ENCODE peak calls at places on chromosomes 16 and 17, in four cellular contexts. One of them, this sample, is unnamed.

GRCh38 chr17:59373879-59374495 is 42.5 kb downstream of the YPEL2 start:
- DNase-seq in SK-N-SH: no peak
- DNase-seq in HepG2: no peak
- DNase-seq in K562: no peak
- DNase-seq in this sample: no peak

GRCh38 chr16:23362460-23363317 is 60.6 kb downstream of the SCNN1B start:
- DNase-seq in SK-N-SH: no peak
- DNase-seq in HepG2: no peak
- DNase-seq in K562: no peak
- DNase-seq in this sample: no peak

GRCh38 chr17:80798595-80799552 is 192.8 kb upstream of the CHMP6 start:
- DNase-seq in SK-N-SH: no peak
- DNase-seq in HepG2: no peak
- DNase-seq in K562: peak; percentile 47
- DNase-seq in this sample: no peak

GRCh38 chr16:71461686-71462648 is at the start of gene ZNF23:
- DNase-seq in SK-N-SH: peak; percentile 96
- DNase-seq in HepG2: peak; percentile 64
- DNase-seq in K562: peak; percentile 94
- DNase-seq in this sample: peak; percentile 39

GRCh38 chr16:87293990-87294389 is 23.2 kb downstream of the C16orf95 start:
- DNase-seq in SK-N-SH: no peak
- DNase-seq in HepG2: no peak
- DNase-seq in K562: no peak
- DNase-seq in this sample: no peak

GRCh38 chr16:63617990-63618763 is 1503.7 kb downstream of the CDH11 start:
- DNase-seq in SK-N-SH: no peak
- DNase-seq in HepG2: no peak
- DNase-seq in K562: no peak
- DNase-seq in this sample: no peak

GRCh38 chr16:19674485-19674884 is 43.5 kb downstream of the KNOP1 start:
- DNase-seq in SK-N-SH: no peak
- DNase-seq in HepG2: no peak
- DNase-seq in K562: no peak
- DNase-seq in this sample: no peak

GRCh38 chr16:81987706-81988105 is 23.6 kb downstream of the SDR42E1 start:
- DNase-seq in SK-N-SH: no peak
- DNase-seq in HepG2: no peak
- DNase-seq in K562: no peak
- DNase-seq in this sample: no peak

GRCh38 chr17:45705123-45706009 is 78.8 kb upstream of the CRHR1 start:
- DNase-seq in SK-N-SH: no peak
- DNase-seq in HepG2: peak; percentile 77
- DNase-seq in K562: peak; percentile 16
- DNase-seq in this sample: no peak

GRCh38 chr17:65855245-65855644 is 293.8 kb upstream of the AXIN2 start:
- DNase-seq in SK-N-SH: no peak
- DNase-seq in HepG2: no peak
- DNase-seq in K562: no peak
- DNase-seq in this sample: no peak

GRCh38 chr16:84648595-84649510 is 542 bp downstream of the KLHL36 start:
- DNase-seq in SK-N-SH: peak; percentile 79
- DNase-seq in HepG2: no peak
- DNase-seq in K562: peak; percentile 85
- DNase-seq in this sample: no peak

GRCh38 chr16:8674413-8675022 is at the start of gene ABAT:
- DNase-seq in SK-N-SH: peak; percentile 98
- DNase-seq in HepG2: peak; percentile 91
- DNase-seq in K562: peak; percentile 97
- DNase-seq in this sample: peak; percentile 33

GRCh38 chr16:13521356-13521755 is 398.6 kb upstream of the ERCC4 start:
- DNase-seq in SK-N-SH: no peak
- DNase-seq in HepG2: no peak
- DNase-seq in K562: no peak
- DNase-seq in this sample: no peak

GRCh38 chr17:11241611-11242226 is 706 bp downstream of the SHISA6 start:
- DNase-seq in SK-N-SH: peak; percentile 22
- DNase-seq in HepG2: no peak
- DNase-seq in K562: no peak
- DNase-seq in this sample: no peak

GRCh38 chr17:32281011-32281451 is 15.4 kb downstream of the RHBDL3 start:
- DNase-seq in SK-N-SH: no peak
- DNase-seq in HepG2: no peak
- DNase-seq in K562: no peak
- DNase-seq in this sample: no peak

GRCh38 chr16:1691276-1691675 is 13.2 kb downstream of the JPT2 start:
- DNase-seq in SK-N-SH: no peak
- DNase-seq in HepG2: no peak
- DNase-seq in K562: no peak
- DNase-seq in this sample: no peak

GRCh38 chr17:1931759-1932579 is 93.2 kb downstream of the RTN4RL1 start:
- DNase-seq in SK-N-SH: no peak
- DNase-seq in HepG2: peak; percentile 56
- DNase-seq in K562: no peak
- DNase-seq in this sample: no peak

GRCh38 chr17:9529033-9529748 is 46.4 kb downstream of the STX8 start:
- DNase-seq in SK-N-SH: peak; percentile 41
- DNase-seq in HepG2: peak; percentile 7
- DNase-seq in K562: peak; percentile 9
- DNase-seq in this sample: no peak

GRCh38 chr16:68739964-68740627 is 3.0 kb downstream of the CDH1 start:
- DNase-seq in SK-N-SH: no peak
- DNase-seq in HepG2: peak; percentile 90
- DNase-seq in K562: no peak
- DNase-seq in this sample: no peak

GRCh38 chr17:70041575-70041974 is 33.5 kb upstream of the KCNJ16 start:
- DNase-seq in SK-N-SH: no peak
- DNase-seq in HepG2: no peak
- DNase-seq in K562: no peak
- DNase-seq in this sample: no peak

GRCh38 chr17:49191407-49191916 is 18.9 kb downstream of the GNGT2 start:
- DNase-seq in SK-N-SH: no peak
- DNase-seq in HepG2: no peak
- DNase-seq in K562: no peak
- DNase-seq in this sample: no peak

GRCh38 chr16:7331997-7332396 is 648 bp upstream of the RBFOX1 start:
- DNase-seq in SK-N-SH: no peak
- DNase-seq in HepG2: no peak
- DNase-seq in K562: no peak
- DNase-seq in this sample: no peak

GRCh38 chr17:50111687-50112655 is 16.8 kb downstream of the PDK2 start:
- DNase-seq in SK-N-SH: peak; percentile 66
- DNase-seq in HepG2: peak; percentile 84
- DNase-seq in K562: no peak
- DNase-seq in this sample: no peak

GRCh38 chr17:65293584-65294183 is 156.5 kb downstream of the RGS9 start:
- DNase-seq in SK-N-SH: no peak
- DNase-seq in HepG2: no peak
- DNase-seq in K562: no peak
- DNase-seq in this sample: no peak

GRCh38 chr16:29943846-29944669 is 17.8 kb upstream of the TMEM219 start:
- DNase-seq in SK-N-SH: no peak
- DNase-seq in HepG2: peak; percentile 91
- DNase-seq in K562: peak; percentile 62
- DNase-seq in this sample: no peak

GRCh38 chr16:3959148-3959547 is 78.6 kb upstream of the CREBBP start:
- DNase-seq in SK-N-SH: no peak
- DNase-seq in HepG2: no peak
- DNase-seq in K562: no peak
- DNase-seq in this sample: no peak

GRCh38 chr16:81457326-81458133 is 12.9 kb downstream of the CMIP start:
- DNase-seq in SK-N-SH: no peak
- DNase-seq in HepG2: peak; percentile 89
- DNase-seq in K562: peak; percentile 88
- DNase-seq in this sample: no peak

GRCh38 chr17:41734139-41734948 is at the start of gene HAP1:
- DNase-seq in SK-N-SH: peak; percentile 83
- DNase-seq in HepG2: no peak
- DNase-seq in K562: no peak
- DNase-seq in this sample: no peak

GRCh38 chr16:89095401-89095974 is 1.8 kb downstream of the ACSF3 start:
- DNase-seq in SK-N-SH: no peak
- DNase-seq in HepG2: no peak
- DNase-seq in K562: no peak
- DNase-seq in this sample: no peak

DNA sequence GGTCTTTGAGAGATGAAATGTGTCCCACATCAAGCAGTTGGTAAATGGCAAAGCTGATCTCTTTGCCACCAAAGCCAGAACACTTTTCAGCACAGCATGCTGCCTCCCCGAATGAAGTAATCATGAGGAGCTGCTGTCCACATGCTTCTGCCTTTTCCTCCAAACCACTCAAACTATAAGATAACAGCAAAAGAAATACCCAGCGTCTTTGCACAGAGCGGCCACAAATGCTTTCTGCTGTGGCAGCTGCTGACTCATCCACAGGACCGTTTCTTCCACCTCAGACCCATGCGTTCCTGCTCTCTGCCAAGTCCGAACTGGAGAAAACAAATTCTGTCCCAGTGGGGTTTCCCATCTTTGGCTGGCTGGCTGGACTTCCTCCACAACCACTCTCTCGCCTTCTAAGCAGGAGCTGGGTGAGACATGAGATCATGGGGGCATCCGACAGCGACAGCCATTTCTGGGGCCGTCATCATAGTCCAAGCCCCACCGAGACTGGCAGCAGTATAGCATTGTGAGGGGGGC is 27.1 kb downstream of the TBC1D3B start:
- DNase-seq in SK-N-SH: no peak
- DNase-seq in HepG2: no peak
- DNase-seq in K562: peak; percentile 28
- DNase-seq in this sample: no peak
- TF ChIP-seq REST in SK-N-SH: no peak
- TF ChIP-seq REST in HepG2: no peak
- TF ChIP-seq REST in K562: no peak
- TF ChIP-seq REST in this sample: no peak

GRCh38 chr17:43434902-43435319 is 36.1 kb downstream of the ARL4D start:
- DNase-seq in SK-N-SH: no peak
- DNase-seq in HepG2: no peak
- DNase-seq in K562: no peak
- DNase-seq in this sample: no peak
- TF ChIP-seq FOXM1 in SK-N-SH: no peak
- TF ChIP-seq FOXM1 in HepG2: no peak
- TF ChIP-seq FOXM1 in K562: no peak
- TF ChIP-seq FOXM1 in this sample: no peak

GRCh38 chr17:55264640-55265298 is at the start of gene HLF:
- DNase-seq in SK-N-SH: peak; percentile 100
- DNase-seq in HepG2: peak; percentile 76
- DNase-seq in K562: peak; percentile 89
- DNase-seq in this sample: no peak
- TF ChIP-seq REST in SK-N-SH: no peak
- TF ChIP-seq REST in HepG2: peak; percentile 17
- TF ChIP-seq REST in K562: no peak
- TF ChIP-seq REST in this sample: no peak

GRCh38 chr17:7285679-7286078 is 4.2 kb downstream of the SLC2A4 start:
- DNase-seq in SK-N-SH: no peak
- DNase-seq in HepG2: no peak
- DNase-seq in K562: no peak
- DNase-seq in this sample: no peak

GRCh38 chr17:7281953-7282751 is 634 bp downstream of the SLC2A4 start:
- DNase-seq in SK-N-SH: peak; percentile 71
- DNase-seq in HepG2: no peak
- DNase-seq in K562: no peak
- DNase-seq in this sample: no peak

GRCh38 chr17:7282752-7283321 is 1.3 kb downstream of the SLC2A4 start:
- DNase-seq in SK-N-SH: peak; percentile 17
- DNase-seq in HepG2: peak; percentile 56
- DNase-seq in K562: peak; percentile 44
- DNase-seq in this sample: no peak

GRCh38 chr17:7283471-7284216 is 2.1 kb downstream of the SLC2A4 start:
- DNase-seq in SK-N-SH: peak; percentile 15
- DNase-seq in HepG2: no peak
- DNase-seq in K562: no peak
- DNase-seq in this sample: no peak

DNA sequence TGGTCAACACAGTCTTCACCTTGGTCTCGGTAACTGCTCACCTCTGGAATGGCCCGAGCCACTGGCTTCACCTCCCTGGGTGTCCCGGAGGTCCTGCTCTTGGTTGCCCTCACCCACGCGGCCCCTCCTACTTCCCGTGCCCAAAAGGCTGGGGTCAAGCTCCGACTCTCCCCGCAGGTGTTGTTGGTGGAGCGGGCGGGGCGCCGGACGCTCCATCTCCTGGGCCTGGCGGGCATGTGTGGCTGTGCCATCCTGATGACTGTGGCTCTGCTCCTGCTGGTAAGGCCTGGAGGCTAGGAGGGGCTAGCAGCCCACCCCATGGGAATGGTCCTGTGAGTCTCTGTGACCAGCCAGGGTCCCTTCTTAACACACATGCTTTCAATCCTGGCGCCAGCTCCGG is 3.4 kb downstream of the SLC2A4 start:
- DNase-seq in SK-N-SH: no peak
- DNase-seq in HepG2: no peak
- DNase-seq in K562: no peak
- DNase-seq in this sample: no peak
- TF ChIP-seq FOXM1 in SK-N-SH: no peak
- TF ChIP-seq FOXM1 in HepG2: no peak
- TF ChIP-seq FOXM1 in K562: no peak
- TF ChIP-seq FOXM1 in this sample: no peak

GRCh38 chr16:679808-680624 is at the start of gene STUB1:
- DNase-seq in SK-N-SH: peak; percentile 96
- DNase-seq in HepG2: peak; percentile 76
- DNase-seq in K562: peak; percentile 88
- DNase-seq in this sample: no peak
- TF ChIP-seq REST in SK-N-SH: no peak
- TF ChIP-seq REST in HepG2: no peak
- TF ChIP-seq REST in K562: peak; percentile 62
- TF ChIP-seq REST in this sample: no peak

This sample was measured in GM12878.